ENCODE peak calls at places on chromosomes 2 and 18, in six cellular contexts. N, E, P, F, R and Z are unnamed samples.

GRCh38 chr2:86499326-86499725 is 58.2 kb downstream of the KDM3A start:
- DNase-seq in R (peak; percentile 15), N (no peak), E (no peak), P (no peak), F (peak; percentile 28), Z (no peak)

GRCh38 chr2:176085861-176086771 is 2.4 kb upstream of the EVX2 start:
- DNase-seq in E (peak; percentile 76), N (no peak), R (peak; percentile 39), F (peak; percentile 55), P (no peak), Z (no peak)

GRCh38 chr2:124165698-124166097 is 140.6 kb downstream of the CNTNAP5 start:
- DNase-seq in E (no peak), F (no peak), P (no peak), N (no peak), R (no peak), Z (no peak)

GRCh38 chr2:150369862-150370261 is 117.6 kb downstream of the RND3 start:
- DNase-seq in E (no peak), P (no peak), F (no peak), N (no peak), R (no peak), Z (no peak)

GRCh38 chr18:13578400-13578799 is 148.0 kb downstream of the FAM210A start:
- DNase-seq in E (no peak), P (no peak), N (no peak), F (no peak), R (no peak), Z (no peak)

GRCh38 chr2:223306371-223306770 is 254.4 kb downstream of the KCNE4 start:
- DNase-seq in E (no peak), R (peak; percentile 52), F (peak; percentile 42), P (no peak), N (no peak), Z (no peak)

GRCh38 chr2:189113963-189114362 is 65.6 kb downstream of the COL5A2 start:
- DNase-seq in E (no peak), F (no peak), P (no peak), N (no peak), R (no peak), Z (no peak)

GRCh38 chr2:29033172-29033571 is 41.2 kb downstream of the PCARE start:
- DNase-seq in E (no peak), P (no peak), R (no peak), N (no peak), F (peak; percentile 84), Z (no peak)

DNA sequence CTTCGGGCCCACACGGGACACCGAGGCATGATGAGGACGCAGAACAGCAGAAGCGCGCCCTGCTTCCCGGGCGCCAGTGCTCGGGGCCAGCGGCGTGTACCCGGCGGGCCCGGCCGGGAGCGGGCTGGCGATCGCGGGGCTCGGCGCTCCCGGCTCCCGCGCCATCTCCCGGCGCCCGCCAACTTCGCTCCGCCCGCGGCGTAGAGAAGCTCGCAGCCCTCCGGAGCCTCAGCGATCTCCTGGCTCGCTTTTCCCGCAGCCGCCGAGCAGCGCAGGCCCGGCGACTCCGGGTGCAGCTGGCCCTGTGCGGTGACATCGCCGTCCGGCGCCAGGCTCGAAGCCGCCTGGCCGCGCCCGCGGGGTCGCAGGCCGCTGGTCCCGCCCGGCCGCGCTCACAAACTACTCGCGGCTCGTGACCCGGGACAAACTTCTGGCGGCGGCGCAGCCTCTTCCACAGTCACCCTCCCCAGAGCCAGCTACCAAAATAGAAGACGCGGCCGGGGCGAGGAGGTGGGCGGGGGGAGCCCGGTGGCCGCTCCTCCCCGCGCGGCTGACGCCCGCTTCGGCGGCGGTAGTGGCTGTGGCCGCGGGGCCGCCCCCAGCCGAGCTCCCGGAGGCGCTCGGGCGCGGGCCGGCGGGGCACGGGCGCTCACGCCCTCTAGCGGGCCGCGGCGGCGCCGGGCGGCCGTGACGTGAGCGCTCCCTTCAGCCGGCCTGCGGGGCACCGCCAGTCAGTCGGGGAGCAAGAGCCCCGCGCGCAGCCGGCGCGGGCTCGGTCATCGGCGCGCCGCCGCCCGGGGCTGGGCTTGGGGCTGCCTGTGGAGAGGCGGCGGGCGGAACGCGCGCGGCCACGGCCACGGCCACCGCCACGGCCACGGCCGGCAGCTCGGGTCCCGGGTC is at the start of gene PTPRM:
- DNase-seq in R (peak; percentile 76), F (peak; percentile 65), E (peak; percentile 94), P (peak; percentile 93), N (peak; percentile 95), Z (no peak)
- TF ChIP-seq CTCF in R (no peak), F (peak; percentile 74), E (peak; percentile 31), P (peak; percentile 46), N (no peak), Z (peak; percentile 39)

GRCh38 chr2:203016716-203017115 is 2.0 kb downstream of the NBEAL1 start:
- DNase-seq in N (no peak), P (no peak), E (no peak), F (no peak), R (no peak), Z (no peak)
- H3K4me3 ChIP-seq in N (peak overlapping the region; percentile 92), P (peak overlapping the region; percentile 79), E (peak overlapping the region; percentile 26), F (peak overlapping the region; percentile 75), R (peak overlapping the region; percentile 95), Z (peak overlapping the region; percentile 44)

GRCh38 chr18:32674491-32674890 is 98.3 kb downstream of the KLHL14 start:
- DNase-seq in P (no peak), R (no peak), N (no peak), F (peak; percentile 17), E (no peak), Z (no peak)
- TF ChIP-seq CTCF in P (no peak), R (no peak), N (no peak), F (no peak), E (peak; percentile 21), Z (no peak)

GRCh38 chr18:70463085-70463484 is 174.2 kb downstream of the SOCS6 start:
- DNase-seq in N (no peak), R (no peak), E (no peak), F (no peak), P (no peak), Z (no peak)

GRCh38 chr18:70462078-70462439 is 173.2 kb downstream of the SOCS6 start:
- DNase-seq in N (no peak), E (no peak), P (no peak), F (no peak), R (no peak), Z (no peak)

GRCh38 chr18:70468861-70469570 is 180.2 kb downstream of the SOCS6 start:
- DNase-seq in N (no peak), E (no peak), R (no peak), P (no peak), F (no peak), Z (no peak)

GRCh38 chr18:70461323-70462077 is 172.7 kb downstream of the SOCS6 start:
- DNase-seq in E (no peak), F (no peak), R (no peak), P (no peak), N (no peak), Z (no peak)

GRCh38 chr18:70464343-70465114 is 175.7 kb downstream of the SOCS6 start:
- DNase-seq in E (peak; percentile 82), F (peak; percentile 75), R (peak; percentile 73), P (peak; percentile 73), N (peak; percentile 77), Z (no peak)
- H3K4me3 ChIP-seq in E (peak overlapping the region; percentile 6), F (peak overlapping the region; percentile 41), R (peak overlapping the region; percentile 47), P (peak overlapping the region; percentile 36), N (peak overlapping the region; percentile 43), Z (peak overlapping the region; percentile 48)

GRCh38 chr2:197705143-197705911 is at the start of gene MARS2:
- DNase-seq in F (peak; percentile 92), E (peak; percentile 98), N (peak; percentile 83), R (peak; percentile 92), P (peak; percentile 96), Z (peak; percentile 29)

GRCh38 chr2:197704434-197705142 is 581 bp upstream of the MARS2 start:
- DNase-seq in P (no peak), F (no peak), R (no peak), E (no peak), N (no peak), Z (no peak)

GRCh38 chr2:197705912-197706838 is 1.0 kb downstream of the MARS2 start:
- DNase-seq in R (peak; percentile 21), F (no peak), N (no peak), E (peak; percentile 6), P (peak; percentile 24), Z (no peak)

GRCh38 chr2:197706839-197707207 is 1.7 kb downstream of the MARS2 start:
- DNase-seq in P (no peak), R (no peak), N (no peak), F (no peak), E (no peak), Z (no peak)

DNA sequence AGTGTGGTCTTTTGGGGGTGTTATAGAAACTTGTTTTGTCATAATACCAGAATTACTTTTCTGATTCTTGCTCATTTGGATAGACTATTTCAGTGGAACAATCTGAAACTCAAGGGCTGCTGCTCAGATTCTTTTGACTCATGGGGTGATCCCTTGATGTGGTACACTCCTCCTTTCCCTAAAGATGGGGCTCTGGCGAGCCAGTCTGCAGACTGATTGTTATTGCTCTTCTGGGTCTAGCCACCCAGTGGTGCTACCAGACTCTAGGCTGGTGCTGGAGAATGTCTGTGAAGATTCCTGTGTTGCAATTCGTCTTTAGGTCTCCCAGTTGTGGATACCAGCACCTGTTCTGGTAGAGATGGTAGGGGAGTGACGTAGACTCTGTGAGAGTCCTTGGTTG is 4.2 kb upstream of the MARS2 start:
- DNase-seq in N (no peak), P (no peak), R (no peak), F (no peak), E (no peak), Z (no peak)
- TF ChIP-seq CTCF in N (no peak), P (no peak), R (no peak), F (no peak), E (no peak), Z (no peak)

DNA sequence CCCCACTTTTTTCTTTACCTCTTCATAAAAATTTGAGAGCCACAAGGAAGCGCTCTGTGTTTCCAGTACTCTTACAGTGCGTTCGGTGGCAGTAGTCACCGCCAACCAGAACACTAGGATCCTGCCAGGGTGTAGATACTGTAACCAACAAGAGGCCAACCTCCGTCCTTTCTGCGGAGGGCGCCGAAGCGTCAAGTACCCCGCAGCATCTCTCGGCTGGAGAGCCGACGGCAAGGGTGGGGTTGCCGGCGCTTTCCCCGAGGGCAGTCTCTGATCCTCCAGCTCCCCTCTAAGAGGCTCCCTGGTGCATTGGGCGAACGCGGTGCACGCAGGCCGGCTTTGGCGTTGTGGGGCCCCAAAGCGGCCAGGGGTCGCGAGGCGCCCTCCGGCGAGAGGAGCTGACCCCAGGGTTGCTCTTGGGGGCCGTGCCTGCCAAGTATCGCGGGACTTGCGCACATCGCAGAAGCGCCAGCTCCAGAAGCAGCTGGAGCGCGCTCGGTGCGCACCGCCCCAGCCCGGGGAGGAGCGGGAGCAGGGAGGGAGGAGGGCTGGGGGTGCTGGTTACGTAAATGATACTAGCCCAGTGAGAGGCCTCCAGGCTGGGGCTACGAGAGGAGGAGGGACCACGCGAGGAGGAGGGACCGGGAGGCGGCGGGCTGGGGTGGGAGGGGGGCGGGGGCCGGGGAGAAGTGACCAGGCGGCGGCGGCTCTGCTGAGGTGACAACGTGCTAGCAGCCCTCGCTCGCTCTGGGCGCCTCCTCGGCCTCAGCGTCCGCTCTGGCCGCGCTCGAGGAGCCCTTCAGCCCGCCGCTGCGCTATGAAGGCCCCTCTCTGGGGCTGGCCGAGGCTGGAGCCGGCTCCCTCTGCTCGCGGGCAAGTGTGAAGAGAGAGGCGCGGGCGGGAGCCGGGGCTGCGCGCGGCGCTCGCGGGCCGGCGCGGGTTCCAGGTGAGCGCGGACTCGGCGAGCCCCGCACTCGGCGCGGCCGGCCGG is at the start of gene GALNT13:
- DNase-seq in P (peak; percentile 15), E (peak; percentile 89), F (peak; percentile 97), R (peak; percentile 65), N (peak; percentile 50), Z (no peak)
- H3K4me3 ChIP-seq in P (peak within 1 kb of the TSS; percentile 24), E (peak within 1 kb of the TSS; percentile 62), F (peak within 1 kb of the TSS; percentile 86), R (no peak within 1 kb of the TSS), N (peak within 1 kb of the TSS; percentile 44), Z (no peak within 1 kb of the TSS)